ENCODE peak calls at places on chromosomes 7 and 10, in four cellular contexts. One of them, this sample, is unnamed.

GRCh38 chr7:94848531-94848930 is 58.9 kb upstream of the PPP1R9A start:
- DNase-seq in K562: no peak
- DNase-seq in HepG2: no peak
- DNase-seq in GM12878: no peak
- DNase-seq in this sample: no peak

GRCh38 chr7:137146552-137146961 is 197.0 kb downstream of the PTN start:
- DNase-seq in GM12878: no peak
- DNase-seq in K562: no peak
- DNase-seq in HepG2: no peak
- DNase-seq in this sample: no peak

GRCh38 chr7:142790056-142790455 is 19.3 kb downstream of the PRSS2 start:
- DNase-seq in GM12878: no peak
- DNase-seq in HepG2: no peak
- DNase-seq in K562: no peak
- DNase-seq in this sample: no peak

GRCh38 chr7:130473877-130474276 is 18.0 kb upstream of the MEST start:
- DNase-seq in HepG2: no peak
- DNase-seq in K562: no peak
- DNase-seq in GM12878: no peak
- DNase-seq in this sample: no peak

GRCh38 chr10:36303896-36304295 is 661.8 kb upstream of the FZD8 start:
- DNase-seq in K562: no peak
- DNase-seq in GM12878: no peak
- DNase-seq in HepG2: no peak
- DNase-seq in this sample: no peak

GRCh38 chr10:110969183-110969582 is 49.8 kb downstream of the SHOC2 start:
- DNase-seq in HepG2: no peak
- DNase-seq in GM12878: no peak
- DNase-seq in K562: no peak
- DNase-seq in this sample: no peak

GRCh38 chr7:2508327-2509231 is 11.0 kb upstream of the LFNG start:
- DNase-seq in K562: peak; percentile 38
- DNase-seq in HepG2: no peak
- DNase-seq in GM12878: no peak
- DNase-seq in this sample: no peak

GRCh38 chr7:28076421-28077163 is 104.0 kb downstream of the JAZF1 start:
- DNase-seq in K562: no peak
- DNase-seq in GM12878: no peak
- DNase-seq in HepG2: no peak
- DNase-seq in this sample: no peak

GRCh38 chr10:62632071-62632809 is 172.3 kb upstream of the ADO start:
- DNase-seq in K562: no peak
- DNase-seq in HepG2: no peak
- DNase-seq in GM12878: peak; percentile 80
- DNase-seq in this sample: no peak

GRCh38 chr7:115357213-115357999 is 435.5 kb downstream of the MDFIC start:
- DNase-seq in GM12878: no peak
- DNase-seq in K562: no peak
- DNase-seq in HepG2: no peak
- DNase-seq in this sample: no peak

GRCh38 chr10:77233466-77233865 is 404.1 kb downstream of the KCNMA1 start:
- DNase-seq in GM12878: no peak
- DNase-seq in K562: no peak
- DNase-seq in HepG2: no peak
- DNase-seq in this sample: no peak

GRCh38 chr10:91198781-91199180 is 21.7 kb upstream of the PCGF5 start:
- DNase-seq in HepG2: no peak
- DNase-seq in K562: no peak
- DNase-seq in GM12878: peak; percentile 68
- DNase-seq in this sample: no peak

GRCh38 chr10:103661198-103661950 is 167.9 kb downstream of the NEURL1 start:
- DNase-seq in K562: no peak
- DNase-seq in HepG2: peak; percentile 73
- DNase-seq in GM12878: no peak
- DNase-seq in this sample: peak; percentile 56

GRCh38 chr7:153433223-153433622 is 619.0 kb upstream of the DPP6 start:
- DNase-seq in HepG2: no peak
- DNase-seq in GM12878: no peak
- DNase-seq in K562: no peak
- DNase-seq in this sample: no peak

GRCh38 chr10:125631806-125632205 is 51.2 kb downstream of the TEX36 start:
- DNase-seq in GM12878: no peak
- DNase-seq in HepG2: no peak
- DNase-seq in K562: no peak
- DNase-seq in this sample: no peak

GRCh38 chr10:24744966-24745365 is 21.3 kb upstream of the ARHGAP21 start:
- DNase-seq in K562: no peak
- DNase-seq in HepG2: no peak
- DNase-seq in GM12878: no peak
- DNase-seq in this sample: no peak
- TF ChIP-seq YY1 in K562: no peak
- TF ChIP-seq YY1 in HepG2: no peak
- TF ChIP-seq YY1 in GM12878: no peak
- TF ChIP-seq YY1 in this sample: no peak

DNA sequence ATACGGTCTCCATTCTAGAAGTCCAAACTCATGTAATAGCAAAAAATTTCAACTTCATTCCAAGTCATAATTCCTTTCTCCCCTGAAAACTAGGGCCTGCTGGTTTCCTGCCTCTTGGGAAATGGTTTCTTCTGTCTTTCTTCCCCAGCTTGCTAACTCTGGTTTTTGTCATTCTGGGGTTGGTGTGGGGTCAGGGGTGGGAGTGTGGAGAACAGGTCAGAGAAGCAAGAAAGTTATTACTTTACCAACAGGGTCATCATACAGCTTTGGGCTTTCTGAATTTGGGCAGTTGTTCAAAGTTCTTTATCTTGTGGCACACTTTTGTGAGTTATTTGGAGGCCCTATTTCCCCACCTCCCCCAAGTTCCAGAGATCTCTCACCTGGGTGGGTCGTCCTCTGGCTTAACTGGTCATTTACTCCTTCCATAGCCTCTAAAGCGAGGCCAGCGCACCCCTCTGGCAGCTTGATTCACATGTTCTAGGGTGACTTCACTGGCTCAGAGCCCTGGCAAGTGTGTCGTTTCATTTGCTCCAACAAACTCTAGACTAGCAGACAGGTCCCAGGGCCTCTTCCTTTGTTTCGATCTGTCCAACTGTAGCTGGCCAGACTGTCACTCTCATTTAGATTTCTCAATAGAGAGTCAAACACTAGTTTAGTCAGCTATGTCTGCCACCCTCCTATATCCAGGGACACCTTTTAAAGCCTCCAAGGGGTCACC is 161.2 kb downstream of the JCAD start:
- DNase-seq in K562: no peak
- DNase-seq in GM12878: no peak
- DNase-seq in HepG2: no peak
- DNase-seq in this sample: no peak
- TF ChIP-seq HDAC6 in K562: no peak
- TF ChIP-seq HDAC6 in GM12878: no peak
- TF ChIP-seq HDAC6 in HepG2: no peak
- TF ChIP-seq HDAC6 in this sample: no peak

GRCh38 chr7:44764081-44764480 is 15.4 kb downstream of the ZMIZ2 start:
- DNase-seq in HepG2: no peak
- DNase-seq in K562: no peak
- DNase-seq in GM12878: no peak
- DNase-seq in this sample: no peak
- TF ChIP-seq YY1 in HepG2: no peak
- TF ChIP-seq YY1 in K562: no peak
- TF ChIP-seq YY1 in GM12878: no peak
- TF ChIP-seq YY1 in this sample: no peak

GRCh38 chr7:16348251-16348650 is 73.1 kb downstream of the CRPPA start:
- DNase-seq in GM12878: no peak
- DNase-seq in K562: no peak
- DNase-seq in HepG2: no peak
- DNase-seq in this sample: no peak
- TF ChIP-seq HDAC6 in GM12878: no peak
- TF ChIP-seq HDAC6 in K562: no peak
- TF ChIP-seq HDAC6 in HepG2: no peak
- TF ChIP-seq HDAC6 in this sample: no peak

GRCh38 chr7:67422601-67423000 is 426.0 kb downstream of the TYW1 start:
- DNase-seq in K562: no peak
- DNase-seq in GM12878: no peak
- DNase-seq in HepG2: no peak
- DNase-seq in this sample: no peak

GRCh38 chr7:67426654-67427053 is 430.0 kb downstream of the TYW1 start:
- DNase-seq in K562: no peak
- DNase-seq in HepG2: no peak
- DNase-seq in GM12878: no peak
- DNase-seq in this sample: no peak

DNA sequence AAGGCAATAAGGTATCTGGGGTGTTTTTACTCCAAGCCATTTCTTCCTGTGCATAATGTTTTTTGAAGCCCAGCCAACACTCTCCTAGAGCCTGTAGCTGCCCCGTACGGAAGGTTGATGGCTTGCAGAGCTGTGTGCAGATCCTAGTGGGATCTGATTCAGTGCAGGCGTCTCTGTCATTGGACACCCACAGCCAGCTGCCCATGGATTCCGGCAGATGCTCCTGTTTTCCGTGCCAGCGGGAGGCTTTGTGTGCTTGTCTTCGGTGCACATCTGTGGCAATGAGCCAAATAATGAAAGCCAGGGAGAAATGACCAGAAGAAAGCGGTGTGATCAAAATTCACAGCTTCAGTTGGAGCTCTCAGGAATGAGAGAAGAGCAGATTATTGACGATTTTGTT is 426.4 kb downstream of the TYW1 start:
- DNase-seq in GM12878: no peak
- DNase-seq in K562: no peak
- DNase-seq in HepG2: no peak
- DNase-seq in this sample: no peak
- TF ChIP-seq YY1 in GM12878: no peak
- TF ChIP-seq YY1 in K562: no peak
- TF ChIP-seq YY1 in HepG2: no peak
- TF ChIP-seq YY1 in this sample: no peak

GRCh38 chr7:33191326-33191725 is 62.0 kb downstream of the BBS9 start:
- DNase-seq in GM12878: no peak
- DNase-seq in HepG2: peak; percentile 54
- DNase-seq in K562: no peak
- DNase-seq in this sample: no peak
- TF ChIP-seq HDAC6 in GM12878: no peak
- TF ChIP-seq HDAC6 in HepG2: no peak
- TF ChIP-seq HDAC6 in K562: no peak
- TF ChIP-seq HDAC6 in this sample: no peak

DNA sequence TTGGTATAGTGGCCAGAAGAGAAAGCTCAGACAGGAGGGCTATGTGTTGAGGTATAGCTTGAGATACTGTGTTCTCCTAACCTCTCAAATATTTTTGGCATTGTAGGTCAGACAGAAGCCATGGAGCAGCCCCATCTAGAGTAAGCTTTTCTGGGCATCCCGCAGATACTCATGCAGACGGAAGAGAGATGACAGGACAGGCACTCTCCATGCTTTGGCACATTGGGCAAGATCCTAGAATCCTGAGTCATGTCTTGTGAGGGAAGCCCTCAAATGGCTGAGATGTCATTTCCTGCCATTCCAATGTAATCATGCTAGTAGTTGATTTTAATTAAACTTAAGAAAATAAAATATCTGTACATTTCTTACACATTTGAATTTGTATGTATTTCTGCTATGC is 16.8 kb upstream of the KIF20B start:
- DNase-seq in GM12878: no peak
- DNase-seq in HepG2: no peak
- DNase-seq in K562: no peak
- DNase-seq in this sample: no peak
- TF ChIP-seq YY1 in GM12878: no peak
- TF ChIP-seq YY1 in HepG2: no peak
- TF ChIP-seq YY1 in K562: no peak
- TF ChIP-seq YY1 in this sample: no peak

GRCh38 chr10:132336064-132336746 is 4.2 kb downstream of the LRRC27 start:
- DNase-seq in GM12878: no peak
- DNase-seq in K562: no peak
- DNase-seq in HepG2: peak; percentile 39
- DNase-seq in this sample: no peak
- TF ChIP-seq HDAC6 in GM12878: no peak
- TF ChIP-seq HDAC6 in K562: no peak
- TF ChIP-seq HDAC6 in HepG2: no peak
- TF ChIP-seq HDAC6 in this sample: no peak

This sample was measured in H1.